ENCODE peak calls at places on chromosomes 5 and 9, in six cellular contexts. Y is hippocampal formation; T is CD8-positive, alpha-beta memory T cell; O is heart left ventricle; P is IMR-90; X is posterior vena cava. U is an unnamed sample.
A peak's percentile ranks its signal among the peaks of the same experiment; 100 is the strongest.

GRCh38 chr5:173045481-173045880 is 10.7 kb upstream of the CREBRF start:
- DNase-seq in O (no peak), X (no peak), P (no peak), Y (no peak), T (no peak), U (no peak)

GRCh38 chr5:135130526-135131215 is 96.6 kb upstream of the PITX1 start:
- DNase-seq in P (peak; percentile 40), T (no peak), Y (no peak), O (no peak), X (peak; percentile 62), U (no peak)

GRCh38 chr9:21080793-21081192 is 3.1 kb upstream of the IFNB1 start:
- DNase-seq in T (no peak), Y (no peak), P (no peak), X (no peak), O (no peak), U (no peak)

GRCh38 chr9:87267701-87268100 is 230.0 kb upstream of the DAPK1 start:
- DNase-seq in X (peak; percentile 82), O (no peak), Y (no peak), P (no peak), T (no peak), U (no peak)

GRCh38 chr5:522899-523657 is 1.2 kb downstream of the SLC9A3 start:
- DNase-seq in Y (no peak), O (no peak), P (no peak), X (no peak), T (no peak), U (no peak)

GRCh38 chr5:65707663-65708062 is 14.2 kb downstream of the SGTB start:
- DNase-seq in O (no peak), P (no peak), X (no peak), T (no peak), Y (no peak), U (no peak)

GRCh38 chr5:63351164-63351563 is 611.1 kb downstream of the HTR1A start:
- DNase-seq in X (no peak), P (no peak), Y (no peak), O (no peak), T (no peak), U (no peak)

GRCh38 chr9:131405429-131405828 is 11.5 kb downstream of the PRRC2B start:
- DNase-seq in O (no peak), X (peak; percentile 85), Y (no peak), P (peak; percentile 75), T (peak; percentile 34), U (no peak)

GRCh38 chr5:166074839-166075481 is 2216.5 kb upstream of the WWC1 start:
- DNase-seq in Y (no peak), X (no peak), O (no peak), P (no peak), T (no peak), U (no peak)

GRCh38 chr9:124555043-124555442 is 47.8 kb upstream of the NR5A1 start:
- DNase-seq in Y (no peak), T (no peak), P (no peak), O (no peak), X (no peak), U (no peak)

GRCh38 chr5:60794691-60795090 is 49.4 kb downstream of the ELOVL7 start:
- DNase-seq in P (no peak), T (no peak), Y (no peak), O (no peak), X (no peak), U (no peak)

GRCh38 chr9:21452681-21453080 is 12.4 kb downstream of the IFNA1 start:
- DNase-seq in Y (no peak), O (no peak), T (no peak), X (no peak), P (no peak), U (no peak)

GRCh38 chr5:65395526-65396155 is 86.1 kb downstream of the ADAMTS6 start:
- DNase-seq in T (no peak), O (no peak), X (no peak), P (peak; percentile 22), Y (no peak), U (no peak)

GRCh38 chr9:88011005-88011766 is 36.9 kb upstream of the CDK20 start:
- DNase-seq in O (no peak), P (peak; percentile 15), T (no peak), Y (peak; percentile 11), X (no peak), U (no peak)

GRCh38 chr5:97838214-97838613 is 655.2 kb upstream of the RIOK2 start:
- DNase-seq in P (peak; percentile 99), T (no peak), X (no peak), Y (peak; percentile 14), O (no peak), U (peak; percentile 64)

GRCh38 chr9:35108461-35108860 is 5.5 kb upstream of the STOML2 start:
- DNase-seq in O (no peak), Y (no peak), X (peak; percentile 30), T (no peak), P (no peak), U (no peak)

GRCh38 chr5:157026789-157027424 is 32.0 kb downstream of the HAVCR1 start:
- DNase-seq in T (no peak), P (no peak), Y (no peak), O (no peak), X (no peak), U (no peak)

GRCh38 chr9:32968101-32969011 is 33.1 kb downstream of the APTX start:
- DNase-seq in T (peak; percentile 35), Y (peak; percentile 61), X (no peak), O (no peak), P (peak; percentile 57), U (no peak)

U was measured in GM06990.